ENCODE peak calls at places on chromosome 3, in six cellular contexts. H, N, B, W, M and U are unnamed samples.
A peak's percentile ranks its signal among the peaks of the same experiment; 100 is the strongest.

GRCh38 chr3:54165865-54166264 is 43.5 kb downstream of the CACNA2D3 start:
- DNase-seq in B (no peak), H (no peak), W (no peak), M (no peak), N (no peak), U (no peak)

GRCh38 chr3:167450675-167451074 is 23.2 kb downstream of the SERPINI2 start:
- DNase-seq in H (no peak), M (no peak), N (no peak), W (no peak), B (no peak), U (no peak)

GRCh38 chr3:196120291-196120951 is 38.5 kb upstream of the TFRC start:
- DNase-seq in N (no peak), B (no peak), M (peak; percentile 91), W (no peak), H (no peak), U (no peak)

GRCh38 chr3:56683122-56683817 is at the start of gene TASOR:
- DNase-seq in M (peak; percentile 78), N (peak; percentile 76), B (peak; percentile 46), W (peak; percentile 84), H (peak; percentile 76), U (peak; percentile 37)

GRCh38 chr3:152583913-152584312 is 251.0 kb upstream of the P2RY1 start:
- DNase-seq in W (no peak), M (no peak), N (no peak), H (no peak), B (no peak), U (no peak)

GRCh38 chr3:102233881-102234280 is 200.9 kb upstream of the ZPLD1 start:
- DNase-seq in W (no peak), N (no peak), H (no peak), B (no peak), M (no peak), U (no peak)

GRCh38 chr3:52705688-52706686 is at the start of the genes GLT8D1 and SPCS1:
- DNase-seq in M (peak; percentile 80), N (peak; percentile 65), H (peak; percentile 91), W (peak; percentile 87), B (peak; percentile 71), U (peak; percentile 17)

GRCh38 chr3:111033470-111034108 is 38.0 kb upstream of the NECTIN3 start:
- DNase-seq in B (no peak), N (no peak), W (no peak), H (no peak), M (no peak), U (no peak)

GRCh38 chr3:119637679-119638525 is 22.5 kb downstream of the POPDC2 start:
- DNase-seq in N (no peak), W (no peak), H (peak; percentile 95), B (no peak), M (peak; percentile 82), U (no peak)

GRCh38 chr3:195697582-195698324 is 23.0 kb upstream of the MUC20 start:
- DNase-seq in N (no peak), B (no peak), M (no peak), H (peak; percentile 79), W (no peak), U (no peak)

GRCh38 chr3:31713820-31714511 is 181.2 kb downstream of the STT3B start:
- DNase-seq in N (no peak), M (peak; percentile 86), H (no peak), W (no peak), B (no peak), U (no peak)

GRCh38 chr3:52537726-52538421 is 1.5 kb downstream of the UQCC5 start:
- DNase-seq in H (no peak), B (no peak), W (no peak), N (no peak), M (no peak), U (no peak)

GRCh38 chr3:39639344-39640236 is 169.8 kb upstream of the MYRIP start:
- DNase-seq in B (no peak), N (no peak), M (peak; percentile 93), H (peak; percentile 92), W (no peak), U (no peak)